ENCODE peak calls at places on chromosomes 7 and 10, in seven cellular contexts. C, Q, S, M, Y, F and E are unnamed samples.

GRCh38 chr7:36153571-36154097 is 580 bp downstream of the EEPD1 start:
- DNase-seq in F (no peak), Q (no peak), M (no peak), S (no peak), C (no peak), Y (peak; percentile 1), E (no peak)

GRCh38 chr10:621500-621899 is 68.0 kb downstream of the DIP2C start:
- DNase-seq in F (no peak), S (no peak), C (no peak), Y (no peak), Q (no peak), M (no peak), E (no peak)

GRCh38 chr7:45971171-45971570 is 50.1 kb upstream of the IGFBP3 start:
- DNase-seq in Y (no peak), M (no peak), F (no peak), C (no peak), Q (no peak), S (no peak), E (no peak)

GRCh38 chr7:138981332-138982203 is at the start of gene KIAA1549:
- DNase-seq in F (peak; percentile 66), S (peak; percentile 67), Q (peak; percentile 76), C (no peak), Y (peak; percentile 69), M (peak; percentile 78), E (peak; percentile 64)

GRCh38 chr7:36523371-36523953 is 133.8 kb downstream of the ANLN start:
- DNase-seq in C (no peak), M (no peak), Y (no peak), F (peak; percentile 16), Q (no peak), S (no peak), E (no peak)

GRCh38 chr7:48365010-48365409 is 193.8 kb downstream of the ABCA13 start:
- DNase-seq in S (no peak), M (no peak), Q (no peak), F (no peak), Y (no peak), C (no peak), E (peak; percentile 4)

GRCh38 chr7:36653671-36654355 is 70.5 kb downstream of the AOAH start:
- DNase-seq in Y (no peak), Q (no peak), F (no peak), S (no peak), C (no peak), M (no peak), E (no peak)

GRCh38 chr7:3095046-3095445 is 51.4 kb upstream of the CARD11 start:
- DNase-seq in M (no peak), S (no peak), Y (no peak), Q (no peak), C (no peak), F (no peak), E (no peak)

GRCh38 chr10:61589547-61590243 is 73.0 kb upstream of the CABCOCO1 start:
- DNase-seq in F (no peak), Y (no peak), Q (no peak), C (no peak), M (no peak), S (no peak), E (peak; percentile 35)

GRCh38 chr10:125484035-125484732 is 198.8 kb downstream of the TEX36 start:
- DNase-seq in M (no peak), Q (no peak), S (no peak), Y (no peak), C (no peak), F (no peak), E (no peak)

GRCh38 chr7:142878315-142878714 is 7.2 kb downstream of the TRPV6 start:
- DNase-seq in Y (no peak), F (no peak), S (no peak), C (no peak), Q (no peak), M (no peak), E (no peak)

GRCh38 chr7:2231992-2232765 is 566 bp downstream of the MAD1L1 start:
- DNase-seq in M (peak; percentile 27), F (no peak), Y (no peak), C (no peak), Q (no peak), S (peak; percentile 34), E (no peak)

GRCh38 chr10:111207525-111207924 is 130.7 kb downstream of the ADRA2A start:
- DNase-seq in C (no peak), Q (no peak), M (no peak), S (no peak), F (no peak), Y (no peak), E (no peak)

GRCh38 chr10:11794566-11794965 is 28.6 kb upstream of the PROSER2 start:
- DNase-seq in S (no peak), Y (no peak), F (no peak), M (peak; percentile 49), Q (no peak), C (no peak), E (no peak)

GRCh38 chr7:916291-916941 is 38.1 kb downstream of the ADAP1 start:
- DNase-seq in F (no peak), Y (no peak), C (no peak), S (no peak), Q (no peak), M (no peak), E (no peak)
- H2BK120ac ChIP-seq in F (no peak overlapping the region), Y (no peak overlapping the region), C (no peak overlapping the region), S (no peak overlapping the region), Q (no peak overlapping the region), M (no peak overlapping the region), E (no peak overlapping the region)

GRCh38 chr10:122663516-122664130 is 36.0 kb downstream of the C10orf120 start:
- DNase-seq in Q (no peak), C (no peak), F (no peak), S (no peak), M (no peak), Y (no peak), E (no peak)
- H2BK120ac ChIP-seq in Q (no peak overlapping the region), C (no peak overlapping the region), F (no peak overlapping the region), S (no peak overlapping the region), M (no peak overlapping the region), Y (no peak overlapping the region), E (no peak overlapping the region)

GRCh38 chr10:88115968-88116367 is 252.5 kb downstream of the PTEN start:
- DNase-seq in M (no peak), C (no peak), S (peak; percentile 40), Q (no peak), Y (no peak), F (no peak), E (peak; percentile 88)
- H2BK120ac ChIP-seq in M (no peak overlapping the region), C (no peak overlapping the region), S (no peak overlapping the region), Q (no peak overlapping the region), Y (no peak overlapping the region), F (no peak overlapping the region), E (peak overlapping the region; percentile 86)

GRCh38 chr7:39035156-39035555 is 57.4 kb downstream of the POU6F2 start:
- DNase-seq in S (no peak), F (no peak), C (no peak), M (no peak), Q (no peak), Y (no peak), E (no peak)
- H2BK120ac ChIP-seq in S (no peak overlapping the region), F (no peak overlapping the region), C (no peak overlapping the region), M (no peak overlapping the region), Q (no peak overlapping the region), Y (no peak overlapping the region), E (no peak overlapping the region)

GRCh38 chr7:77570330-77571011 is 33.4 kb downstream of the PTPN12 start:
- DNase-seq in C (no peak), F (no peak), Q (no peak), S (peak; percentile 80), Y (no peak), M (peak; percentile 15), E (peak; percentile 69)
- H2BK120ac ChIP-seq in C (no peak overlapping the region), F (no peak overlapping the region), Q (no peak overlapping the region), S (no peak overlapping the region), Y (no peak overlapping the region), M (no peak overlapping the region), E (no peak overlapping the region)

GRCh38 chr10:58955615-58956014 is 220.8 kb upstream of the PHYHIPL start:
- DNase-seq in S (no peak), C (no peak), M (no peak), F (no peak), Q (no peak), Y (no peak), E (no peak)

GRCh38 chr10:58954163-58954562 is 222.3 kb upstream of the PHYHIPL start:
- DNase-seq in M (no peak), S (no peak), Q (no peak), Y (no peak), C (no peak), F (peak; percentile 90), E (no peak)

GRCh38 chr10:58952747-58953466 is 223.5 kb upstream of the PHYHIPL start:
- DNase-seq in C (no peak), M (peak; percentile 57), Y (peak; percentile 42), Q (no peak), S (peak; percentile 43), F (peak; percentile 16), E (peak; percentile 42)

GRCh38 chr10:58957517-58957916 is 218.9 kb upstream of the PHYHIPL start:
- DNase-seq in Q (no peak), Y (no peak), S (no peak), M (no peak), F (no peak), C (no peak), E (no peak)

DNA sequence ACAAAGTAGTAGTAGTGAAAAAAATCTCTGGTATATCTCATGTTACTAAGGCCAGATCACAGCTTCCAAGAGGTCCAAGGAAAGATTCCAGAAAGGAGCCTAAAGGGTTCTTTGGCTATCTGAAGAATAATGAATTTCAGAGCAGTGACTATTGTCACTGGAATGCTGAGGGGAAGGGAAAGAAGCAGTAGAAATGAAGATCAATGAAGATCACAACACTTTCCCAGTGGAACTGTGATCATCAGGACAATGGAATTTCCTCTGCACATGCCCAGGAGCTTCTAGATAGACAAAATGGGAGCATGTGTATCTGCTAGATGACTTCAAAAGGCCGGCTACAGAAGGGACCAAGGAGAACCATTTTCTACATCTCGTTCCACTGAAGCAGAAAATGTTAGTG is 219.5 kb upstream of the PHYHIPL start:
- DNase-seq in S (no peak), Y (no peak), Q (no peak), F (no peak), M (no peak), C (no peak), E (peak; percentile 3)
- H2BK120ac ChIP-seq in S (no peak overlapping the region), Y (no peak overlapping the region), Q (no peak overlapping the region), F (no peak overlapping the region), M (no peak overlapping the region), C (no peak overlapping the region), E (no peak overlapping the region)